ENCODE peak calls at places on chromosome 7, in four cellular contexts. One of them, this sample, is unnamed.

GRCh38 chr7:55423277-55423711 is 58.2 kb downstream of the LANCL2 start:
- DNase-seq in heart right ventricle: no peak
- DNase-seq in fibroblast of lung: no peak
- DNase-seq in suprapubic skin: no peak
- DNase-seq in this sample: no peak

GRCh38 chr7:127251458-127252379 is 1.0 kb downstream of the GRM8 start:
- DNase-seq in heart right ventricle: no peak
- DNase-seq in suprapubic skin: no peak
- DNase-seq in fibroblast of lung: no peak
- DNase-seq in this sample: no peak

GRCh38 chr7:128007293-128007680 is 23.9 kb downstream of the LRRC4 start:
- DNase-seq in fibroblast of lung: no peak
- DNase-seq in heart right ventricle: no peak
- DNase-seq in suprapubic skin: no peak
- DNase-seq in this sample: no peak

GRCh38 chr7:131538071-131538790 is 18.2 kb downstream of the PODXL start:
- DNase-seq in fibroblast of lung: no peak
- DNase-seq in suprapubic skin: no peak
- DNase-seq in heart right ventricle: no peak
- DNase-seq in this sample: no peak

GRCh38 chr7:100611983-100612729 is at the start of gene MOSPD3:
- DNase-seq in fibroblast of lung: peak; percentile 100
- DNase-seq in heart right ventricle: peak; percentile 99
- DNase-seq in suprapubic skin: peak; percentile 99
- DNase-seq in this sample: peak; percentile 99

GRCh38 chr7:30755384-30756154 is 3.6 kb downstream of the INMT start:
- DNase-seq in heart right ventricle: peak; percentile 81
- DNase-seq in suprapubic skin: no peak
- DNase-seq in fibroblast of lung: peak; percentile 65
- DNase-seq in this sample: peak; percentile 82

GRCh38 chr7:24708244-24708643 is 49.0 kb downstream of the GSDME start:
- DNase-seq in heart right ventricle: no peak
- DNase-seq in suprapubic skin: no peak
- DNase-seq in fibroblast of lung: peak; percentile 78
- DNase-seq in this sample: no peak

GRCh38 chr7:158809596-158809995 is 19.7 kb downstream of the ESYT2 start:
- DNase-seq in suprapubic skin: no peak
- DNase-seq in heart right ventricle: no peak
- DNase-seq in fibroblast of lung: peak; percentile 34
- DNase-seq in this sample: no peak

GRCh38 chr7:154899893-154900292 is 103.0 kb downstream of the PAXIP1 start:
- DNase-seq in heart right ventricle: no peak
- DNase-seq in suprapubic skin: no peak
- DNase-seq in fibroblast of lung: no peak
- DNase-seq in this sample: no peak

GRCh38 chr7:46565712-46566111 is 644.6 kb upstream of the IGFBP3 start:
- DNase-seq in heart right ventricle: no peak
- DNase-seq in fibroblast of lung: no peak
- DNase-seq in suprapubic skin: no peak
- DNase-seq in this sample: no peak

GRCh38 chr7:28298870-28299484 is 113.3 kb upstream of the CREB5 start:
- DNase-seq in suprapubic skin: no peak
- DNase-seq in heart right ventricle: peak; percentile 47
- DNase-seq in fibroblast of lung: peak; percentile 85
- DNase-seq in this sample: no peak

GRCh38 chr7:115097175-115097671 is 175.3 kb downstream of the MDFIC start:
- DNase-seq in fibroblast of lung: peak; percentile 82
- DNase-seq in suprapubic skin: no peak
- DNase-seq in heart right ventricle: no peak
- DNase-seq in this sample: no peak

GRCh38 chr7:4700577-4701235 is 18.6 kb downstream of the FOXK1 start:
- DNase-seq in fibroblast of lung: peak; percentile 91
- DNase-seq in heart right ventricle: no peak
- DNase-seq in suprapubic skin: no peak
- DNase-seq in this sample: no peak

DNA sequence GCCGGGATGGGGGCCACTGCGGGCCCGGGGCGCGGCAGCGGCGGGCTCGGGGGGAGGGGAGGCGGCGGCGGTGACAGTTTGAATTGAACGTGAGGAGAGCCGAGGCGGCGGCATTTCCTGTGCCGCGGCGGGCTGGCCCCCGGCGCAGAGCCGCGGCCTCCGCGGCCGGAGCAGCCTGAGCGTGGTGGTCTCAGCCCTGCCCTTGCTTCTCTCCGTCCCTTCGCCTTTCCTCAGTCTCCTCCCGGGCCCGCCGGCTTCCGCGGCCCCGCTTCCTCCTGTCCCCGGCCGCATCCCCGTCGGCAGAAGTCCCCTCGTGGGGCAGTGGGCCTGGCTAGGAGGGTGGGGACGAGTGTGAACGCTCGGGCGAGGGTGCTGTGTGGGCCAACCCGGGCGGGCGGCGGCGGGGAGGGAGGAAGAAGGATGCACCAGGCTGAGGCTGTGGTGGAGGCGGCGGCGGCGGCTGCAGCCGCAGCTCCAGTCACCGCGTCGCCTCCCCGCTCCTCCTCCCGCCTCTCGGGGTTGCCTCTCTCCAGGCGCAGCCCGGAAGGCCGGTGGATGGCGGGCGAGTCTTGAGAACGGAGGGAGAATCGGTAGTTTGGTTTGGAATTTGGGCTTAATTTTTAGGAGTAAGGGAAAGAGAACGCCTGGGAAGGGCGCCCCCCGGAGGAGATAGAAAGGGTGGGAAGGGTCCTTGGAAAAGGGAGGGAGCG is 690 bp downstream of the SEPTIN7 start:
- DNase-seq in heart right ventricle: peak; percentile 70
- DNase-seq in suprapubic skin: peak; percentile 92
- DNase-seq in fibroblast of lung: peak; percentile 74
- DNase-seq in this sample: peak; percentile 85
- TF ChIP-seq CTCF in heart right ventricle: peak; percentile 76
- TF ChIP-seq CTCF in suprapubic skin: peak; percentile 8
- TF ChIP-seq CTCF in fibroblast of lung: peak; percentile 77
- TF ChIP-seq CTCF in this sample: peak; percentile 71

GRCh38 chr7:16740996-16741395 is 12.6 kb upstream of the TSPAN13 start:
- DNase-seq in heart right ventricle: no peak
- DNase-seq in suprapubic skin: no peak
- DNase-seq in fibroblast of lung: no peak
- DNase-seq in this sample: no peak
- H3K27ac ChIP-seq in heart right ventricle: peak overlapping the region; percentile 28
- H3K27ac ChIP-seq in suprapubic skin: no peak overlapping the region
- H3K27ac ChIP-seq in fibroblast of lung: no peak overlapping the region
- H3K27ac ChIP-seq in this sample: no peak overlapping the region

GRCh38 chr7:44375236-44375699 is 49.9 kb upstream of the CAMK2B start:
- DNase-seq in heart right ventricle: no peak
- DNase-seq in fibroblast of lung: no peak
- DNase-seq in suprapubic skin: no peak
- DNase-seq in this sample: no peak
- TF ChIP-seq CTCF in heart right ventricle: peak; percentile 58
- TF ChIP-seq CTCF in fibroblast of lung: no peak
- TF ChIP-seq CTCF in suprapubic skin: no peak
- TF ChIP-seq CTCF in this sample: no peak

DNA sequence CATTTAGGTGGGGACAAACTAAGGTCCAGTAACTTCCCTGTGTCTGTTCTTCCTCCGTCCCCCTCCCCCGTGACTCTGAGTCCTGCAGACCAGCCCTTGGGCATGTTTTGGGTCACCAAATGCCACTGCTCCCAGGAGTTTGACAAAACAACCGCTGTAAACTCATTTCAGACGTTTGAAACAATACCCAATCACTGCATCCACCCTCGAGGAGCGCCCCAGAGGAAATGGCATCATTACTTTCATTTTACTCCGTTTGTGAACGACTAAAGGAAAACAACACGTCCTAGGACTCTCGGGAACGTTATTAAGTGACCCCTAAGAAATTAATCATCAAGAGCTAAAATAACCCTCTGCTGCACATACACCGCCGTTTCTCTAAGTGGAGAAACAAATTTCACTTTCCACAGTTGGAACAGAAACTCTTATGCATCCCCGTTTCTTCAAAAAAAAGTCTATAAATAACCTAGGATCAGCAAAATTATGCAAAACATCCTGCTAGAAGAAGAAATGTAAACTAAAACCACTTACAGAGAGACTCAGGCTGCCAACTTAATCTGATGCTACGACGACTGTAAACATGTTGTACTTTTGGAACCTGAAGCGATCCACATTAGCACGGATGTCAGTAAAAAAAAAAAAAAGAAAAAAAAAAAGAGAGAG is 109.9 kb upstream of the EFCAB10 start:
- DNase-seq in fibroblast of lung: peak; percentile 79
- DNase-seq in suprapubic skin: no peak
- DNase-seq in heart right ventricle: peak; percentile 24
- DNase-seq in this sample: no peak
- H3K27ac ChIP-seq in fibroblast of lung: peak overlapping the region; percentile 41
- H3K27ac ChIP-seq in suprapubic skin: peak overlapping the region; percentile 75
- H3K27ac ChIP-seq in heart right ventricle: peak overlapping the region; percentile 62
- H3K27ac ChIP-seq in this sample: peak overlapping the region; percentile 78

GRCh38 chr7:1709900-1710299 is 39.8 kb downstream of the ELFN1 start:
- DNase-seq in heart right ventricle: no peak
- DNase-seq in fibroblast of lung: no peak
- DNase-seq in suprapubic skin: no peak
- DNase-seq in this sample: no peak
- TF ChIP-seq CTCF in heart right ventricle: peak; percentile 35
- TF ChIP-seq CTCF in fibroblast of lung: peak; percentile 30
- TF ChIP-seq CTCF in suprapubic skin: no peak
- TF ChIP-seq CTCF in this sample: no peak

GRCh38 chr7:20307119-20307518 is 23.6 kb upstream of the ITGB8 start:
- DNase-seq in suprapubic skin: no peak
- DNase-seq in heart right ventricle: no peak
- DNase-seq in fibroblast of lung: peak; percentile 66
- DNase-seq in this sample: no peak
- H3K27ac ChIP-seq in suprapubic skin: no peak overlapping the region
- H3K27ac ChIP-seq in heart right ventricle: no peak overlapping the region
- H3K27ac ChIP-seq in fibroblast of lung: no peak overlapping the region
- H3K27ac ChIP-seq in this sample: no peak overlapping the region